ENCODE peak calls at places on chromosomes 1 and 21, in four cellular contexts. One of them, this sample, is unnamed.

GRCh38 chr1:43868741-43869067 is 64.9 kb upstream of the ARTN start:
- DNase-seq in NCI-H1694: peak; percentile 61
- DNase-seq in stimulated activated CD8-positive, alpha-beta memory T cell treated with anti-CD3 and anti-CD28 coated beads, Interleukin-15, amount 100 ng/mL, for 48 hours: no peak
- DNase-seq in ELR: no peak
- DNase-seq in this sample: no peak

GRCh38 chr1:9270290-9270900 is 22.3 kb upstream of the SPSB1 start:
- DNase-seq in NCI-H1694: no peak
- DNase-seq in stimulated activated CD8-positive, alpha-beta memory T cell treated with anti-CD3 and anti-CD28 coated beads, Interleukin-15, amount 100 ng/mL, for 48 hours: no peak
- DNase-seq in ELR: no peak
- DNase-seq in this sample: no peak

GRCh38 chr1:9859252-9860014 is 35.7 kb upstream of the CLSTN1 start:
- DNase-seq in NCI-H1694: no peak
- DNase-seq in stimulated activated CD8-positive, alpha-beta memory T cell treated with anti-CD3 and anti-CD28 coated beads, Interleukin-15, amount 100 ng/mL, for 48 hours: no peak
- DNase-seq in ELR: no peak
- DNase-seq in this sample: no peak

GRCh38 chr1:246152986-246153431 is 354.1 kb downstream of the SMYD3 start:
- DNase-seq in NCI-H1694: no peak
- DNase-seq in stimulated activated CD8-positive, alpha-beta memory T cell treated with anti-CD3 and anti-CD28 coated beads, Interleukin-15, amount 100 ng/mL, for 48 hours: no peak
- DNase-seq in ELR: no peak
- DNase-seq in this sample: peak; percentile 55

GRCh38 chr1:227753999-227754764 is 18.9 kb downstream of the SNAP47 start:
- DNase-seq in NCI-H1694: no peak
- DNase-seq in stimulated activated CD8-positive, alpha-beta memory T cell treated with anti-CD3 and anti-CD28 coated beads, Interleukin-15, amount 100 ng/mL, for 48 hours: no peak
- DNase-seq in ELR: no peak
- DNase-seq in this sample: no peak

GRCh38 chr1:16631248-16632043 is 18.1 kb upstream of the NBPF1 start:
- DNase-seq in NCI-H1694: no peak
- DNase-seq in stimulated activated CD8-positive, alpha-beta memory T cell treated with anti-CD3 and anti-CD28 coated beads, Interleukin-15, amount 100 ng/mL, for 48 hours: no peak
- DNase-seq in ELR: no peak
- DNase-seq in this sample: no peak

GRCh38 chr1:201751872-201752271 is 77.1 kb upstream of the IPO9 start:
- DNase-seq in NCI-H1694: no peak
- DNase-seq in stimulated activated CD8-positive, alpha-beta memory T cell treated with anti-CD3 and anti-CD28 coated beads, Interleukin-15, amount 100 ng/mL, for 48 hours: no peak
- DNase-seq in ELR: peak; percentile 46
- DNase-seq in this sample: no peak

GRCh38 chr1:110430366-110430765 is 20.6 kb upstream of the PROK1 start:
- DNase-seq in NCI-H1694: no peak
- DNase-seq in stimulated activated CD8-positive, alpha-beta memory T cell treated with anti-CD3 and anti-CD28 coated beads, Interleukin-15, amount 100 ng/mL, for 48 hours: no peak
- DNase-seq in ELR: no peak
- DNase-seq in this sample: peak; percentile 49

GRCh38 chr1:226939439-226940028 is 560 bp upstream of the COQ8A start:
- DNase-seq in NCI-H1694: no peak
- DNase-seq in stimulated activated CD8-positive, alpha-beta memory T cell treated with anti-CD3 and anti-CD28 coated beads, Interleukin-15, amount 100 ng/mL, for 48 hours: peak; percentile 43
- DNase-seq in ELR: peak; percentile 66
- DNase-seq in this sample: peak; percentile 72

GRCh38 chr1:52057245-52057644 is 1.1 kb downstream of the BTF3L4 start:
- DNase-seq in NCI-H1694: no peak
- DNase-seq in stimulated activated CD8-positive, alpha-beta memory T cell treated with anti-CD3 and anti-CD28 coated beads, Interleukin-15, amount 100 ng/mL, for 48 hours: no peak
- DNase-seq in ELR: peak; percentile 13
- DNase-seq in this sample: peak; percentile 59

GRCh38 chr1:63322248-63322943 is at the start of gene FOXD3:
- DNase-seq in NCI-H1694: peak; percentile 19
- DNase-seq in stimulated activated CD8-positive, alpha-beta memory T cell treated with anti-CD3 and anti-CD28 coated beads, Interleukin-15, amount 100 ng/mL, for 48 hours: no peak
- DNase-seq in ELR: peak; percentile 64
- DNase-seq in this sample: no peak

GRCh38 chr1:208007938-208008342 is 97.0 kb upstream of the CD34 start:
- DNase-seq in NCI-H1694: no peak
- DNase-seq in stimulated activated CD8-positive, alpha-beta memory T cell treated with anti-CD3 and anti-CD28 coated beads, Interleukin-15, amount 100 ng/mL, for 48 hours: no peak
- DNase-seq in ELR: peak; percentile 83
- DNase-seq in this sample: no peak

GRCh38 chr21:43719748-43720538 is 1.0 kb downstream of the PDXK start:
- DNase-seq in NCI-H1694: no peak
- DNase-seq in stimulated activated CD8-positive, alpha-beta memory T cell treated with anti-CD3 and anti-CD28 coated beads, Interleukin-15, amount 100 ng/mL, for 48 hours: no peak
- DNase-seq in ELR: peak; percentile 19
- DNase-seq in this sample: peak; percentile 7

GRCh38 chr21:38352536-38353219 is 95.9 kb downstream of the KCNJ15 start:
- DNase-seq in NCI-H1694: peak; percentile 52
- DNase-seq in stimulated activated CD8-positive, alpha-beta memory T cell treated with anti-CD3 and anti-CD28 coated beads, Interleukin-15, amount 100 ng/mL, for 48 hours: no peak
- DNase-seq in ELR: peak; percentile 81
- DNase-seq in this sample: no peak

GRCh38 chr1:112507896-112508241 is 896 bp upstream of the WNT2B start:
- DNase-seq in NCI-H1694: no peak
- DNase-seq in stimulated activated CD8-positive, alpha-beta memory T cell treated with anti-CD3 and anti-CD28 coated beads, Interleukin-15, amount 100 ng/mL, for 48 hours: no peak
- DNase-seq in ELR: peak; percentile 23
- DNase-seq in this sample: no peak

GRCh38 chr1:23470282-23471070 is 13.5 kb downstream of the ASAP3 start:
- DNase-seq in NCI-H1694: no peak
- DNase-seq in stimulated activated CD8-positive, alpha-beta memory T cell treated with anti-CD3 and anti-CD28 coated beads, Interleukin-15, amount 100 ng/mL, for 48 hours: no peak
- DNase-seq in ELR: peak; percentile 66
- DNase-seq in this sample: no peak

GRCh38 chr1:229091721-229092136 is 179.2 kb upstream of the RAB4A start:
- DNase-seq in NCI-H1694: no peak
- DNase-seq in stimulated activated CD8-positive, alpha-beta memory T cell treated with anti-CD3 and anti-CD28 coated beads, Interleukin-15, amount 100 ng/mL, for 48 hours: no peak
- DNase-seq in ELR: no peak
- DNase-seq in this sample: no peak

GRCh38 chr1:999797-1000356 is at the start of gene HES4:
- DNase-seq in NCI-H1694: peak; percentile 58
- DNase-seq in stimulated activated CD8-positive, alpha-beta memory T cell treated with anti-CD3 and anti-CD28 coated beads, Interleukin-15, amount 100 ng/mL, for 48 hours: no peak
- DNase-seq in ELR: peak; percentile 93
- DNase-seq in this sample: peak; percentile 66

GRCh38 chr1:45630429-45630828 is 6.6 kb upstream of the CCDC17 start:
- DNase-seq in NCI-H1694: no peak
- DNase-seq in stimulated activated CD8-positive, alpha-beta memory T cell treated with anti-CD3 and anti-CD28 coated beads, Interleukin-15, amount 100 ng/mL, for 48 hours: no peak
- DNase-seq in ELR: no peak
- DNase-seq in this sample: no peak

GRCh38 chr1:6646499-6647148 is 22.0 kb downstream of the THAP3 start:
- DNase-seq in NCI-H1694: peak; percentile 41
- DNase-seq in stimulated activated CD8-positive, alpha-beta memory T cell treated with anti-CD3 and anti-CD28 coated beads, Interleukin-15, amount 100 ng/mL, for 48 hours: no peak
- DNase-seq in ELR: peak; percentile 62
- DNase-seq in this sample: peak; percentile 41

GRCh38 chr1:62424412-62424811 is 12.4 kb upstream of the USP1 start:
- DNase-seq in NCI-H1694: no peak
- DNase-seq in stimulated activated CD8-positive, alpha-beta memory T cell treated with anti-CD3 and anti-CD28 coated beads, Interleukin-15, amount 100 ng/mL, for 48 hours: no peak
- DNase-seq in ELR: peak; percentile 32
- DNase-seq in this sample: no peak

GRCh38 chr1:13823126-13823880 is 123.3 kb downstream of the PRDM2 start:
- DNase-seq in NCI-H1694: no peak
- DNase-seq in stimulated activated CD8-positive, alpha-beta memory T cell treated with anti-CD3 and anti-CD28 coated beads, Interleukin-15, amount 100 ng/mL, for 48 hours: no peak
- DNase-seq in ELR: no peak
- DNase-seq in this sample: no peak

GRCh38 chr1:85330206-85330605 is 53.8 kb upstream of the BCL10 start:
- DNase-seq in NCI-H1694: no peak
- DNase-seq in stimulated activated CD8-positive, alpha-beta memory T cell treated with anti-CD3 and anti-CD28 coated beads, Interleukin-15, amount 100 ng/mL, for 48 hours: no peak
- DNase-seq in ELR: peak; percentile 94
- DNase-seq in this sample: no peak